ENCODE peak calls at places on chromosomes 1 and 21, in four cellular contexts. S is foreskin keratinocyte; U is CD8-positive, alpha-beta T cell; K is fibroblast of lung. R is an unnamed sample.

GRCh38 chr1:169003864-169004516 is 102.5 kb upstream of the ATP1B1 start:
- DNase-seq in S (peak), U (no peak), K (peak), R (no peak)

GRCh38 chr1:13797397-13797796 is 97.4 kb downstream of the PRDM2 start:
- DNase-seq in S (no peak), U (no peak), K (no peak), R (no peak)

GRCh38 chr1:108327534-108328462 is 83.9 kb upstream of the NBPF4 start:
- DNase-seq in S (no peak), U (no peak), K (no peak), R (no peak)

GRCh38 chr1:91764471-91765115 is 121.4 kb downstream of the TGFBR3 start:
- DNase-seq in S (no peak), U (no peak), K (no peak), R (no peak)

GRCh38 chr1:24021403-24022266 is 41.5 kb upstream of the SRSF10 start:
- DNase-seq in S (no peak), U (no peak), K (no peak), R (no peak)

GRCh38 chr1:179053486-179053885 is 27.8 kb downstream of the FAM20B start:
- DNase-seq in S (no peak), U (no peak), K (no peak), R (no peak)

GRCh38 chr1:202589190-202589680 is 121.0 kb downstream of the SYT2 start:
- DNase-seq in S (peak), U (no peak), K (peak), R (no peak)

GRCh38 chr1:59779949-59780348 is 34.8 kb upstream of the HOOK1 start:
- DNase-seq in S (no peak), U (no peak), K (no peak), R (no peak)

GRCh38 chr1:192702212-192702993 is 66.5 kb downstream of the RGS13 start:
- DNase-seq in S (peak), U (no peak), K (peak), R (no peak)

GRCh38 chr1:215076312-215076711 is 6.2 kb upstream of the KCNK2 start:
- DNase-seq in S (peak), U (no peak), K (peak), R (no peak)

GRCh38 chr1:202348005-202348508 is 442 bp upstream of the PPP1R12B start:
- DNase-seq in S (no peak), U (no peak), K (no peak), R (no peak)

GRCh38 chr1:194171596-194171995 is 985.2 kb upstream of the B3GALT2 start:
- DNase-seq in S (peak), U (no peak), K (no peak), R (no peak)

GRCh38 chr1:212133319-212133718 is 97.8 kb downstream of the DTL start:
- DNase-seq in S (no peak), U (no peak), K (no peak), R (no peak)

GRCh38 chr1:59432531-59433439 is 135.9 kb downstream of the FGGY start:
- DNase-seq in S (no peak), U (no peak), K (no peak), R (no peak)

GRCh38 chr1:215160351-215160750 is 77.8 kb downstream of the KCNK2 start:
- DNase-seq in S (no peak), U (no peak), K (peak), R (no peak)

GRCh38 chr1:91583326-91583755 is 82.7 kb downstream of the CDC7 start:
- DNase-seq in S (peak), U (no peak), K (peak), R (no peak)

GRCh38 chr1:21573971-21574458 is 64.8 kb downstream of the ALPL start:
- DNase-seq in S (peak), U (no peak), K (peak), R (peak)

GRCh38 chr1:99669821-99670220 is 23.9 kb downstream of the PALMD start:
- DNase-seq in S (no peak), U (no peak), K (no peak), R (no peak)

GRCh38 chr1:17768651-17769241 is 13.6 kb downstream of the ACTL8 start:
- DNase-seq in S (no peak), U (no peak), K (peak), R (no peak)

GRCh38 chr21:43188712-43189151 is 19.9 kb downstream of the CRYAA start:
- DNase-seq in S (no peak), U (no peak), K (no peak), R (peak)

GRCh38 chr1:59692591-59692990 is 122.2 kb upstream of the HOOK1 start:
- DNase-seq in S (no peak), U (no peak), K (peak), R (no peak)

GRCh38 chr1:47931395-47931794 is 65.8 kb downstream of the TRABD2B start:
- DNase-seq in S (peak), U (no peak), K (no peak), R (no peak)

GRCh38 chr1:1181129-1181937 is 7.7 kb downstream of the TTLL10 start:
- DNase-seq in S (no peak), U (no peak), K (no peak), R (no peak)

GRCh38 chr1:230139741-230140140 is 72.7 kb downstream of the GALNT2 start:
- DNase-seq in S (no peak), U (no peak), K (no peak), R (no peak)

GRCh38 chr21:38244885-38245869 is 11.6 kb upstream of the KCNJ15 start:
- DNase-seq in S (peak), U (peak), K (peak), R (no peak)

GRCh38 chr1:68328485-68328884 is 96.2 kb upstream of the WLS start:
- DNase-seq in S (no peak), U (no peak), K (peak), R (no peak)

GRCh38 chr1:87109012-87109411 is 194.6 kb downstream of the HS2ST1 start:
- DNase-seq in S (no peak), U (no peak), K (peak), R (no peak)

GRCh38 chr21:37627074-37627473 is 260.5 kb downstream of the DYRK1A start:
- DNase-seq in S (no peak), U (no peak), K (no peak), R (no peak)

DNA sequence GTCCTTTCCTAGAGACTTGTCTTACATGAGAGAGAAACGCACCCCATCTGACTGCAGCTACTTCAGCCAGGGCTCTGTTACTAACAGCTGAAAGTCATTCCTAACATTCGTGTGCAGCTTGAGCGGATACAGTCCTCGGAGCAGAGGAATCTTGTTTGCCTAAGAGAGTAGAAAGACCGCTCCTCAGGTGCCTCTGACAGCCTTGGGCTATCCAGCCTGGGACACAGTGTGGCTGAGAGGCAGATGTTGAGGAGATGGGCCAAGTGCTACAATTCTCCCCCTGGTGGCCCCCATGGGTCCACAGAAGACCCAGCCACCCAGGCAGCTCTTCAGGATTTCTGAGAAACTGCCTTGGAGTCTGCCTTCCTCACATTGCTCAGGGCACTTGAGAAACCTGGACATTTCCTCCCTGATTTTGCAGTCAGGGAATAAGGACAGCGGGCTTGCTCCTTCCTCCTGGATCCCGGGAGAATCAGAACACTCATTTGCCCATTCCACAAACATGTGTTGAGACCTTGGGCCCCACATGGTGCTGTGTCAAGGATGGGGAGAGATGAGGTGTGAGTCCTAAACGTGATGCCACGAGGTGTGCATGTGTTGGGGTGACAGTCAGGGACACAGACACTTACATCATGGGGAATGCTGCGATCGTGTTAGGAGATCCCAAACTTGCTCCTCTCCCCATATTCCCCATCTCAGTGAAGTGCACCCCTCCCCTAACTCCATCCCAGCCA is 13.1 kb downstream of the TRIM62 start:
- DNase-seq in S (no peak), U (no peak), K (no peak), R (no peak)
- H3K27ac ChIP-seq in S (no peak), U (no peak), K (no peak), R (peak)

DNA sequence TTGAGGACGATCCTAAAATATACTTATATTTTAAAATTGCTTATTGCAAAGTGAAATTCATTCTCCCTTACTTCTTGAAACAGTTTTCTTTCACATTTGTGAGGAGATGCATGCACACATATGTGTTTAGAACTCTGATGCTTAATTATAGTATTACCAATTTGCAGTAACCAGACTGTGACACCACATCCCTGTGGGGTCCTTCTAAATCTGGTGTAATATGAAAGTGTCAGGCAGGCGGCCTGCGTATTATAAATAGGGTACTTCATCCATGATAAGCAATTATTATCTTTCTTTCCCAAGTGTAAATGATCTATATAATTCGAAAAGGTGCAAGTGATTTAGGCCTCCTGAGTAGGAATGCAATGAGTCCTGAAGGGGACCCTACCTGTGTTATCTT is 841 bp downstream of the EFCAB7 start:
- DNase-seq in S (no peak), U (no peak), K (no peak), R (no peak)
- H3K27ac ChIP-seq in S (peak), U (peak), K (peak), R (peak)

GRCh38 chr1:27395441-27396195 is 3.2 kb downstream of the GPR3 start:
- DNase-seq in S (peak), U (peak), K (peak), R (peak)

GRCh38 chr1:27392778-27393635 is 585 bp downstream of the GPR3 start:
- DNase-seq in S (no peak), U (no peak), K (no peak), R (no peak)

GRCh38 chr1:27393641-27394281 is 1.3 kb downstream of the GPR3 start:
- DNase-seq in S (no peak), U (no peak), K (no peak), R (no peak)

GRCh38 chr1:27394282-27394658 is 1.8 kb downstream of the GPR3 start:
- DNase-seq in S (no peak), U (no peak), K (no peak), R (no peak)

GRCh38 chr1:27394925-27395324 is 2.5 kb downstream of the GPR3 start:
- DNase-seq in S (no peak), U (no peak), K (no peak), R (no peak)
- H3K27ac ChIP-seq in S (peak), U (no peak), K (peak), R (no peak)

DNA sequence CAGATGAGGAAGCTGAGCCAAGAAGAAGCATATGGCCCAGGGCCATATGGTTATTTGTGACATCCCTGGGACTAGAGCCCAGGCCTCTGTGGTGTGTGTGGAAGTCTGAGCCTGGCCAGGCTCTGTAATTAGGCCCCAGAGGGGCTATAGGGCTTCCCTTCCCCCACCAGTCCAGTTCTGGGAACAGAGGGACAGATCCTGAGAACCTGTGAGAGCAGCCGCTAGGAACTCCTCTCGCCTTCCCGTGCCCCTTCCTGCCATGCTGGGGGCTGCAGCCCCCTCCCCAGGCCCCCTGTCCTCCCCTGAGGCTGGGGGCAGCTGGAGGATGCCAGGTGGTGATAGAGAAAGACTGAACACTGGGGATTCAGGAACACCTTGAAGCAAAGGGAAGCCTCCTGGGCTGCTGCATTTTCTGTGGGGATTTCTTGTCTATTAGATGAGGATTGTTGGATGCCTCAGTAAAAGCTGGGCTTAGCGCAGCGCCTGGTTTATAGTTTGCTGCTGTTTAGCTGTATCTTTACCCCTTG is 33.3 kb downstream of the COQ8A start:
- DNase-seq in S (no peak), U (no peak), K (no peak), R (no peak)
- H3K27ac ChIP-seq in S (no peak), U (no peak), K (no peak), R (peak)

GRCh38 chr1:43007377-43008105 is 48.9 kb upstream of the SLC2A1 start:
- DNase-seq in S (no peak), U (no peak), K (no peak), R (no peak)

GRCh38 chr1:43009274-43009673 is 50.6 kb upstream of the SLC2A1 start:
- DNase-seq in S (no peak), U (no peak), K (no peak), R (no peak)

GRCh38 chr1:43005460-43006351 is 47.0 kb upstream of the SLC2A1 start:
- DNase-seq in S (no peak), U (no peak), K (no peak), R (no peak)

GRCh38 chr1:43008425-43009108 is 49.9 kb upstream of the SLC2A1 start:
- DNase-seq in S (peak), U (no peak), K (no peak), R (no peak)

GRCh38 chr1:43008106-43008424 is 49.4 kb upstream of the SLC2A1 start:
- DNase-seq in S (no peak), U (no peak), K (no peak), R (no peak)
- H3K27ac ChIP-seq in S (peak), U (no peak), K (no peak), R (no peak)

GRCh38 chr1:165324050-165324449 is 32.5 kb downstream of the LMX1A start:
- DNase-seq in S (no peak), U (no peak), K (no peak), R (no peak)
- H3K27ac ChIP-seq in S (no peak), U (no peak), K (no peak), R (no peak)

GRCh38 chr1:235075955-235076308 is 52.7 kb downstream of the TOMM20 start:
- DNase-seq in S (no peak), U (no peak), K (no peak), R (no peak)
- H3K27ac ChIP-seq in S (peak), U (no peak), K (peak), R (peak)

GRCh38 chr1:228261706-228262105 is 53.9 kb downstream of the OBSCN start:
- DNase-seq in S (no peak), U (no peak), K (no peak), R (no peak)

GRCh38 chr1:228265167-228265566 is 57.3 kb downstream of the OBSCN start:
- DNase-seq in S (no peak), U (no peak), K (peak), R (no peak)

GRCh38 chr1:228262475-228262874 is 54.6 kb downstream of the OBSCN start:
- DNase-seq in S (no peak), U (no peak), K (no peak), R (no peak)

GRCh38 chr1:228264100-228264816 is 56.4 kb downstream of the OBSCN start:
- DNase-seq in S (no peak), U (no peak), K (no peak), R (no peak)

DNA sequence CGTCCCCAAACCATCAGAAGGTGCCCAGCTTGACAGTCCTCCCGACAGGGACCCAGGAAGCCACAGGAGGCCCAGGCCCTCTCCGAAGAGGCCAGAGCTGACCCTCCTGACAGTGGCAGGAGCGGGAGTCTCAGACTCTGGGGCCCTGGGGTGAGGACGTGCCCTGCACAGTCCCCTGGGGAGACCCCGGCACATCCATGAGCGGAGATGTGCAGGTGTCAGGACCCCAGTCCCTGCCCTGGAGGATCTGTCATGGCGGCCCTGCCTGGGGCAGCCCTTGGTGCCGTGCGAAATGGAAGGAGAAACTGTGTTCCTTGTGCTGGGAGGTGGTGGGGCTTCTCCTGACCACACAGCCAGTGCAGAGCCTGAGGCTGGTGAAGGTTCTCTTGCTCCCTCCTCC is 55.8 kb downstream of the OBSCN start:
- DNase-seq in S (no peak), U (no peak), K (no peak), R (no peak)
- H3K27ac ChIP-seq in S (no peak), U (no peak), K (no peak), R (no peak)

R was measured in substantia nigra.